ENCODE peak calls at places on chromosomes 12 and 14, in four cellular contexts. J, O, N and B are unnamed samples.

GRCh38 chr14:89531661-89532335 is 114.8 kb upstream of the FOXN3 start:
- DNase-seq in N (no peak), O (no peak), J (no peak), B (no peak)

GRCh38 chr12:30725739-30726138 is 29.0 kb downstream of the CAPRIN2 start:
- DNase-seq in O (no peak), N (no peak), J (peak), B (no peak)

GRCh38 chr14:60561845-60562746 is 53.1 kb downstream of the SIX6 start:
- DNase-seq in O (no peak), N (no peak), J (peak), B (peak)

GRCh38 chr14:100824946-100825690 is 800 bp upstream of the MEG3 start:
- DNase-seq in J (no peak), O (no peak), N (no peak), B (no peak)

GRCh38 chr14:64114796-64115195 is 179.4 kb downstream of the ESR2 start:
- DNase-seq in J (no peak), O (no peak), N (no peak), B (no peak)

GRCh38 chr12:106605254-106605653 is 22.4 kb downstream of the RFX4 start:
- DNase-seq in N (no peak), J (no peak), O (no peak), B (no peak)

GRCh38 chr12:88298761-88299242 is 156.7 kb downstream of the TMTC3 start:
- DNase-seq in O (no peak), J (peak), N (no peak), B (peak)

GRCh38 chr12:124082676-124083075 is 109.7 kb downstream of the ZNF664 start:
- DNase-seq in O (no peak), J (no peak), N (no peak), B (no peak)

GRCh38 chr14:91164676-91165075 is 50.8 kb downstream of the DGLUCY start:
- DNase-seq in N (no peak), J (no peak), O (peak), B (no peak)